ENCODE peak calls at places on chromosomes 7 and 10, in ten cellular contexts. N is AG09309; P is hepatocyte; S is CD8-positive, alpha-beta T cell; A is lower lobe of right lung; Q is IMR-90; K is neural progenitor cell; F is fibroblast of pulmonary artery; T is choroid plexus epithelial cell; M is cardiac muscle cell. C is an unnamed sample.

GRCh38 chr10:101330236-101331225 is 23.4 kb upstream of the BTRC start:
- DNase-seq in M (no peak), K (no peak), S (no peak), F (peak), T (peak), N (peak), Q (peak), P (no peak), A (no peak), C (peak)

GRCh38 chr7:28292826-28293528 is 112.4 kb upstream of the JAZF1 start:
- DNase-seq in P (no peak), Q (no peak), M (no peak), K (no peak), F (no peak), S (no peak), N (no peak), A (no peak), T (no peak), C (no peak)

GRCh38 chr7:25669954-25670841 is 441.9 kb upstream of the NPVF start:
- DNase-seq in N (no peak), T (peak), M (no peak), Q (no peak), A (no peak), P (peak), S (no peak), K (no peak), F (peak), C (no peak)

GRCh38 chr7:36096460-36097095 is 56.5 kb upstream of the EEPD1 start:
- DNase-seq in N (no peak), A (no peak), F (peak), T (no peak), M (peak), Q (no peak), K (no peak), S (no peak), P (no peak), C (no peak)

GRCh38 chr10:91880310-91880709 is 29.0 kb downstream of the FGFBP3 start:
- DNase-seq in F (no peak), P (peak), S (no peak), K (peak), M (no peak), T (no peak), N (no peak), A (no peak), Q (no peak), C (no peak)

GRCh38 chr10:126201603-126202002 is 186.7 kb downstream of the ADAM12 start:
- DNase-seq in M (no peak), T (no peak), K (no peak), Q (no peak), A (no peak), P (no peak), S (no peak), N (no peak), F (no peak), C (no peak)

GRCh38 chr10:49632406-49633317 is 18.8 kb downstream of the CHAT start:
- DNase-seq in P (no peak), K (no peak), M (no peak), A (no peak), N (no peak), T (no peak), F (no peak), S (no peak), Q (peak), C (no peak)

GRCh38 chr7:50327443-50327842 is 22.9 kb downstream of the IKZF1 start:
- DNase-seq in P (no peak), S (no peak), T (no peak), M (no peak), A (no peak), N (no peak), K (no peak), Q (no peak), F (no peak), C (no peak)

GRCh38 chr10:125344573-125345121 is 184.3 kb upstream of the CTBP2 start:
- DNase-seq in F (no peak), P (peak), T (no peak), Q (no peak), N (no peak), K (no peak), M (no peak), S (no peak), A (no peak), C (no peak)

GRCh38 chr10:132158810-132159209 is 27.9 kb upstream of the DPYSL4 start:
- DNase-seq in T (no peak), N (no peak), K (no peak), A (no peak), P (no peak), Q (no peak), F (no peak), M (no peak), S (no peak), C (no peak)

GRCh38 chr10:70430489-70431445 is 10.7 kb downstream of the NODAL start:
- DNase-seq in M (peak), Q (peak), S (no peak), T (peak), N (peak), K (peak), P (peak), F (peak), A (no peak), C (no peak)

GRCh38 chr10:50469288-50469687 is 154.5 kb downstream of the SGMS1 start:
- DNase-seq in N (peak), K (no peak), F (peak), Q (peak), T (peak), M (no peak), P (no peak), S (no peak), A (no peak), C (peak)

GRCh38 chr7:43572516-43573049 is 10.3 kb upstream of the STK17A start:
- DNase-seq in K (no peak), S (no peak), T (peak), M (no peak), F (peak), Q (peak), P (peak), A (no peak), N (peak), C (peak)

GRCh38 chr7:83517026-83517700 is 131.8 kb downstream of the SEMA3E start:
- DNase-seq in S (no peak), Q (no peak), N (no peak), A (no peak), K (no peak), T (no peak), P (no peak), F (no peak), M (no peak), C (no peak)

GRCh38 chr10:112389147-112389822 is 15.4 kb downstream of the ACSL5 start:
- DNase-seq in T (peak), N (no peak), Q (peak), M (peak), P (peak), A (no peak), K (no peak), S (no peak), F (peak), C (no peak)

GRCh38 chr7:7783001-7783400 is 64.6 kb upstream of the RPA3 start:
- DNase-seq in P (no peak), F (no peak), A (no peak), Q (no peak), M (no peak), K (no peak), S (no peak), T (no peak), N (no peak), C (no peak)

GRCh38 chr7:15178065-15178464 is 275.5 kb upstream of the DGKB start:
- DNase-seq in M (no peak), N (no peak), T (no peak), S (no peak), P (no peak), A (no peak), K (no peak), Q (peak), F (no peak), C (no peak)

GRCh38 chr10:3495281-3495680 is 289.7 kb downstream of the KLF6 start:
- DNase-seq in N (no peak), S (no peak), Q (no peak), A (no peak), M (no peak), P (no peak), F (peak), K (no peak), T (no peak), C (no peak)

GRCh38 chr7:4612237-4612636 is 69.9 kb upstream of the FOXK1 start:
- DNase-seq in F (no peak), A (no peak), P (no peak), Q (no peak), S (no peak), M (no peak), K (no peak), N (no peak), T (no peak), C (no peak)

GRCh38 chr10:8913720-8914119 is 859.2 kb downstream of the GATA3 start:
- DNase-seq in Q (no peak), S (no peak), F (peak), A (no peak), K (no peak), M (no peak), N (no peak), P (peak), T (peak), C (no peak)

GRCh38 chr7:76209310-76209709 is 7.6 kb downstream of the SRRM3 start:
- DNase-seq in A (no peak), M (no peak), T (no peak), F (no peak), K (no peak), Q (no peak), S (no peak), N (no peak), P (no peak), C (no peak)

GRCh38 chr10:87700031-87700796 is 40.5 kb downstream of the PAPSS2 start:
- DNase-seq in S (no peak), Q (peak), P (no peak), K (no peak), N (peak), F (peak), T (peak), A (no peak), M (no peak), C (peak)

GRCh38 chr10:44183667-44184632 is 200.9 kb downstream of the CXCL12 start:
- DNase-seq in N (peak), Q (peak), S (no peak), K (no peak), A (no peak), T (peak), P (no peak), M (no peak), F (peak), C (no peak)

GRCh38 chr7:90213521-90213920 is 2.0 kb downstream of the STEAP2 start:
- DNase-seq in Q (no peak), S (no peak), A (no peak), F (no peak), P (no peak), M (no peak), T (no peak), N (no peak), K (no peak), C (no peak)

GRCh38 chr7:126401918-126402317 is 850.8 kb downstream of the GRM8 start:
- DNase-seq in N (no peak), M (no peak), Q (no peak), F (no peak), A (no peak), T (no peak), P (no peak), K (no peak), S (no peak), C (no peak)

GRCh38 chr10:59880976-59881510 is 25.3 kb downstream of the CCDC6 start:
- DNase-seq in F (no peak), M (no peak), T (no peak), S (no peak), Q (no peak), A (no peak), P (no peak), N (no peak), K (no peak), C (no peak)

GRCh38 chr10:107418411-107418810 is 253.9 kb upstream of the SORCS1 start:
- DNase-seq in N (no peak), F (no peak), K (no peak), S (no peak), A (no peak), Q (no peak), T (no peak), M (no peak), P (no peak), C (no peak)

GRCh38 chr10:60960913-60961312 is 16.9 kb upstream of the RHOBTB1 start:
- DNase-seq in Q (no peak), K (no peak), A (no peak), F (no peak), N (no peak), M (no peak), P (no peak), T (no peak), S (no peak), C (no peak)

GRCh38 chr10:98577168-98577567 is 130.4 kb upstream of the HPS1 start:
- DNase-seq in N (no peak), M (no peak), P (no peak), S (no peak), K (no peak), Q (no peak), F (no peak), A (no peak), T (no peak), C (no peak)

GRCh38 chr10:102230264-102230860 is 4.3 kb downstream of the ELOVL3 start:
- DNase-seq in F (peak), A (peak), M (peak), T (peak), S (no peak), N (no peak), Q (peak), P (peak), K (peak), C (no peak)

GRCh38 chr7:148697256-148697841 is 1.4 kb upstream of the CUL1 start:
- DNase-seq in F (peak), P (no peak), Q (peak), M (no peak), K (no peak), S (no peak), N (no peak), T (peak), A (no peak), C (no peak)
- H3K4me3 ChIP-seq in F (peak), P (peak), Q (peak), M (peak), K (peak), S (peak), N (peak), T (peak), A (peak), C (peak)

GRCh38 chr10:32091046-32091445 is 34.8 kb upstream of the KIF5B start:
- DNase-seq in T (no peak), Q (no peak), M (no peak), N (no peak), P (no peak), A (no peak), S (no peak), K (no peak), F (no peak), C (no peak)

GRCh38 chr10:32095116-32095733 is 39.0 kb upstream of the KIF5B start:
- DNase-seq in N (no peak), K (no peak), F (no peak), P (no peak), S (no peak), T (no peak), M (no peak), A (no peak), Q (no peak), C (no peak)

DNA sequence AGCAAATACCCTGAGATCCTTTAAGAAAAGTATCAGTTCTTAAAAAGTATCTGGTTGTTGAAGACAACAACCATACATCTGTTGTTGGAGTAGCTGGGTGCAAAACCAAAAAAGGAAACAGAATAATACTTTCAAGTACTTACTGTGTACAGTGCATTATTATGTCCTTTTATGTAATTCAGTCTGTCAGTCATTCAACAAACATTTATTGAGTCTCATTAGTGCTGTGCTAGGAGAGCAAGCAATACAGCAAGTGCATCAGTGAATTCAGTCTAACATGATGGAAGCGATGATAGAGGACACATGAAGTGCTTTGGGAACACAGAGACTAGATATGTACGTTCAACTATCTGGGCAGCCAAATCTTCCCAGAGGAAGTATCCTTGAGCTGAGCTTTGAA is 37.4 kb upstream of the KIF5B start:
- DNase-seq in T (no peak), Q (no peak), K (no peak), P (no peak), M (no peak), F (no peak), S (no peak), A (no peak), N (no peak), C (no peak)
- TF ChIP-seq CTCF in T (no peak), Q (no peak), K (no peak), P (no peak), M (no peak), F (no peak), S (no peak), A (no peak), N (no peak), C (no peak)

DNA sequence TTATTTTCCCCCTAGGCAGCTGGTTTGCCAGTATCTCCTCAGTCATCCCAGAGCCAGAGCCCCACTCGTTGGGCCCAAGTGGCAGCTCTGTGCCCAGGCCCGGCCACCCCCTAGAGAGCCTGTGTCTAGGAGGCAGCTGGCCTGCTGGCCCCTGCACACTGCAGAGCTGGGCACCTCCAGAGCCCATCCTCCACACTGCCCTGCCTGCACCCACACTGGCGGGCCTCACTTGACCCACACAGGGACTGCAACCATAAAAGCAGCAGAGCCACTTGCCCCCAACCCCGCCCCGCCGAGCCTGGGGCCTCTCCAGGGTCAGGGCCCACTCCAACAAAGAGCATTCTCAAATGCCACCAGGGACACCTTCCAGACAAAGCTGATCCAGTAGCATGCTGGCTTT is 5.4 kb downstream of the ASB13 start:
- DNase-seq in Q (no peak), M (no peak), S (no peak), A (no peak), F (no peak), K (no peak), T (no peak), P (no peak), N (no peak), C (no peak)
- H3K4me3 ChIP-seq in Q (no peak), M (no peak), S (no peak), A (no peak), F (no peak), K (no peak), T (no peak), P (no peak), N (no peak), C (no peak)

GRCh38 chr7:155281411-155281969 is 16.2 kb upstream of the INSIG1 start:
- DNase-seq in M (no peak), T (no peak), K (no peak), N (no peak), S (no peak), F (no peak), Q (no peak), A (no peak), P (no peak), C (no peak)
- TF ChIP-seq CTCF in M (no peak), T (no peak), K (no peak), N (no peak), S (no peak), F (no peak), Q (no peak), A (no peak), P (no peak), C (no peak)

DNA sequence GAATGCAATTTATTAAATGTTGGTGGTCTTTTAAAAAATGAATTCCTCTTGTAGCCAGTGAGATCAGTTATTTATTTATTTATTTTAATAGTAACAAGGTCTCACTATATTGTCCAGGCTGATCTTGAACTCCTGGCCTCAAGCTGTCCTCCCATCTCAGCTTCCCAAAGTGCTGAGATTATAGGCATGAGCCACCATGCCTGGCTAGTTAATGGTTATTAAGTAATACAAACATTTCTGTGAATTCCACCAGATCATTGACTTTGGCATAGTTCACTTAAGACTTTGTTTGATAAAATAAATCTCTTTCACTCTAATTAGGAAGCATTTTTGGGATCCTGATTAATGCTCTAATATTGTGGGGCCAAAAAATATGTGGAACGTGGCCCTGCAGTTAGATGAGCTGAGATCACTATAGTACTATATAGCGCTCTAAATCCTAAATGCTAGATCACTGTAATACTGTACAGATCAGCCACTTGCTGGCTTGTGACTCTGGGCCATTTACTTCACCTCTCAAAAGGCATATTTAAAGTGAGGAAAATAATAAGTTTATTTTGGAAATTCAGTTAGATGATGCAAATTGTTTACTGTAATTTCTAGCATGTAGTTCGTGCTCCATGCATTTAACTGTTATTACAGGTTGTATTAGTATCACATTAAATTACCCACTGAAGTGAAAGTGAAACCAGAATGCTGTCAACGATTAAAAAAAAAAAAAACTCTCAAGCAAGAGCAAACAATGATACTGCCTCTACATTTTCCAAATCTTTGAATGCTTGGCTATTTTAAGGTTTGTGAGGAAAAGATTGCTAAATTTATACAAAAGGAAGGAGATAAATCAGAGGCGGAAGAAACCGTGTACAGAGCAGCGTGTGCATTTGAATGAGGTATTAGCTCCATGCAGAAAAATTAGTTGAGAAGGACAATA is 15.9 kb upstream of the FAS start:
- DNase-seq in K (no peak), S (no peak), M (no peak), F (no peak), T (peak), A (no peak), Q (peak), P (no peak), N (no peak), C (no peak)
- H3K4me3 ChIP-seq in K (no peak), S (peak), M (no peak), F (peak), T (peak), A (peak), Q (peak), P (no peak), N (peak), C (peak)

GRCh38 chr10:97400665-97401454 is at the start of gene RRP12:
- DNase-seq in T (peak), N (peak), K (peak), M (peak), F (peak), S (peak), Q (peak), P (peak), A (peak), C (peak)
- TF ChIP-seq CTCF in T (peak), N (peak), K (peak), M (peak), F (no peak), S (no peak), Q (peak), P (peak), A (peak), C (peak)

GRCh38 chr7:95330194-95331003 is 6.1 kb upstream of the PON1 start:
- DNase-seq in K (no peak), P (no peak), N (no peak), M (no peak), A (no peak), S (no peak), T (peak), F (peak), Q (no peak), C (no peak)
- H3K4me3 ChIP-seq in K (no peak), P (no peak), N (no peak), M (no peak), A (peak), S (peak), T (peak), F (peak), Q (peak), C (no peak)

GRCh38 chr7:137283147-137283546 is 60.4 kb downstream of the PTN start:
- DNase-seq in A (no peak), F (no peak), P (no peak), M (no peak), N (no peak), T (no peak), Q (no peak), S (no peak), K (no peak), C (no peak)

GRCh38 chr7:137282043-137282442 is 61.5 kb downstream of the PTN start:
- DNase-seq in S (no peak), T (no peak), N (no peak), Q (peak), K (no peak), F (no peak), A (no peak), M (no peak), P (no peak), C (peak)

GRCh38 chr7:137289101-137289500 is 54.4 kb downstream of the PTN start:
- DNase-seq in F (no peak), S (no peak), M (no peak), T (no peak), A (no peak), N (no peak), Q (no peak), P (no peak), K (no peak), C (no peak)

GRCh38 chr7:137287651-137288258 is 55.8 kb downstream of the PTN start:
- DNase-seq in P (no peak), T (peak), F (peak), M (no peak), A (no peak), N (no peak), S (no peak), K (peak), Q (peak), C (no peak)
- TF ChIP-seq CTCF in P (peak), T (peak), F (peak), M (peak), A (no peak), N (peak), S (no peak), K (peak), Q (peak), C (peak)